ENCODE peak calls at places on chromosomes 5 and 9, in seven cellular contexts. K, W, Z, J, I, Y and S are unnamed samples.
A peak's percentile ranks its signal among the peaks of the same experiment; 100 is the strongest.

GRCh38 chr9:14296462-14296861 is 17.5 kb downstream of the NFIB start:
- DNase-seq in K (no peak), W (no peak), Z (no peak), J (no peak), I (no peak), Y (no peak), S (no peak)

GRCh38 chr9:78982849-78983248 is 588.9 kb upstream of the TLE4 start:
- DNase-seq in K (no peak), W (no peak), Z (peak; percentile 8), J (no peak), I (no peak), Y (no peak), S (no peak)

GRCh38 chr5:59893436-59894227 is at the start of gene PDE4D:
- DNase-seq in K (peak; percentile 77), W (no peak), Z (peak; percentile 72), J (no peak), I (no peak), Y (peak; percentile 65), S (peak; percentile 18)

GRCh38 chr5:76807296-76807695 is 11.5 kb upstream of the F2RL1 start:
- DNase-seq in K (no peak), W (no peak), Z (peak; percentile 80), J (no peak), I (peak; percentile 36), Y (no peak), S (no peak)

GRCh38 chr9:31597977-31598376 is 786.5 kb upstream of the ACO1 start:
- DNase-seq in K (no peak), W (no peak), Z (peak; percentile 1), J (no peak), I (peak; percentile 18), Y (no peak), S (no peak)

GRCh38 chr5:5953641-5954040 is 424.7 kb downstream of the MED10 start:
- DNase-seq in K (no peak), W (no peak), Z (no peak), J (no peak), I (no peak), Y (no peak), S (no peak)

GRCh38 chr9:71767421-71768321 is 642 bp downstream of the CEMIP2 start:
- DNase-seq in K (peak; percentile 88), W (no peak), Z (peak; percentile 41), J (no peak), I (no peak), Y (peak; percentile 32), S (no peak)

GRCh38 chr5:112957970-112958773 is 18.4 kb upstream of the DCP2 start:
- DNase-seq in K (no peak), W (no peak), Z (peak; percentile 93), J (no peak), I (peak; percentile 65), Y (peak; percentile 55), S (peak; percentile 71)

GRCh38 chr5:88658005-88658404 is 225.0 kb downstream of the MEF2C start:
- DNase-seq in K (no peak), W (no peak), Z (no peak), J (no peak), I (no peak), Y (no peak), S (no peak)

GRCh38 chr5:11973469-11973868 is 69.2 kb upstream of the CTNND2 start:
- DNase-seq in K (no peak), W (no peak), Z (no peak), J (no peak), I (no peak), Y (no peak), S (no peak)

GRCh38 chr5:118377420-118377819 is 610.9 kb downstream of the DTWD2 start:
- DNase-seq in K (no peak), W (no peak), Z (no peak), J (no peak), I (no peak), Y (no peak), S (no peak)

GRCh38 chr5:140801494-140801841 is 611 bp downstream of the PCDHA3 start:
- DNase-seq in K (no peak), W (no peak), Z (no peak), J (no peak), I (no peak), Y (no peak), S (no peak)

GRCh38 chr5:140795259-140795641 is 598 bp downstream of the PCDHA2 start:
- DNase-seq in K (no peak), W (no peak), Z (no peak), J (no peak), I (no peak), Y (no peak), S (no peak)

GRCh38 chr5:140796718-140797095 is 2.1 kb downstream of the PCDHA2 start:
- DNase-seq in K (no peak), W (no peak), Z (no peak), J (no peak), I (no peak), Y (no peak), S (no peak)

GRCh38 chr5:140802781-140803271 is 2.0 kb downstream of the PCDHA3 start:
- DNase-seq in K (no peak), W (no peak), Z (no peak), J (no peak), I (no peak), Y (no peak), S (no peak)

DNA sequence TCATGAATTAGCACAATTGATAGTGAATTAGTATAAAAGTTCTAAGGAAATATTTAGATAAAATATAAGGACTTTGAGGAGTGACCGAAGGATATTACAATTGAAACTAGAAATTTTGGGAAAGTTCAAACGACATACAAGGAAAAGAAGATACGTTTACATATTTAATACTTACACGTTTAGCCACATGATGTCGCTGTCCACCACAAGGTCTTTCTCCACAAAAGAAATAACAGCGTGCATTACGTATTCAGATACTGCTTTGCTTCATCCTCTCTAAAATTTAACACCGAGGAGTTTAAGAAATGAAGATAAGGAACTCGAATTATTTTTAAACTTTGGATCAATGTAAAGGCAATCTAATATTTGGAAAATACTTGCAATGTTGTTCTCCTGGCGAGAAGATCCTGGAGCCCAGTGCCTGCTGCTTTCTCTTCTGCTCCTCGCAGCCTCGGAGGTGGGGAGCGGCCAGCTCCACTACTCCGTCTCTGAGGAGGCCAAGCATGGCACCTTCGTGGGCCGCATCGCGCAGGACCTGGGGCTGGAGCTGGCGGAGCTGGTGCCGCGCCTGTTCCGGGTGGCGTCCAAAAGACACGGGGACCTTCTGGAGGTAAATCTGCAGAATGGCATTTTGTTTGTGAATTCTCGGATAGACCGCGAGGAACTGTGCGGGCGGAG is at the start of gene PCDHA3:
- DNase-seq in K (no peak), W (no peak), Z (peak; percentile 40), J (peak; percentile 8), I (peak; percentile 9), Y (no peak), S (no peak)
- TF ChIP-seq CTCF in K (no peak), W (no peak), Z (peak; percentile 18), J (peak; percentile 67), I (peak; percentile 35), Y (no peak), S (peak; percentile 21)

DNA sequence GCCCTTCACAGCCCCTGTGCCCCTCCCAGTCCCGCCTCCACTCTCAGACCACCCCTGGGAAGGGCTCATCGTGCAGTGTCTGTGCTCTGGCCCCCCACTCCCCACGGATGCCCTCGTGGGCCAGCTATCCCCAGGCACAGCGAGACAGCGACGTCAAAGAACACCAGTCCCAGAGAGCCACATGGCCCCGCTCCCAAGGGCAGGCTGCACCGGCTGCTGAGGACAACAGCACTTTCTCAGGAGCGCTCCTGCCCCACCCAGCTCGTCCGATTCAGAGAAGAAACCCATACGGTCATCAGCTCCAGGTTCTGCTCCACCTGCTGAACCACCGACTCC is 4.8 kb upstream of the SNAPC4 start:
- DNase-seq in K (peak; percentile 75), W (no peak), Z (no peak), J (no peak), I (no peak), Y (no peak), S (no peak)
- H3K36me3 ChIP-seq in K (peaks cover 38% of the 10 kb centered on the region), W (peaks cover 18% of the 10 kb centered on the region), Z (peaks cover 18% of the 10 kb centered on the region), J (peaks cover 74% of the 10 kb centered on the region), I (peaks cover 11% of the 10 kb centered on the region), Y (no peaks in the 10 kb centered on the region), S (no peaks in the 10 kb centered on the region)

DNA sequence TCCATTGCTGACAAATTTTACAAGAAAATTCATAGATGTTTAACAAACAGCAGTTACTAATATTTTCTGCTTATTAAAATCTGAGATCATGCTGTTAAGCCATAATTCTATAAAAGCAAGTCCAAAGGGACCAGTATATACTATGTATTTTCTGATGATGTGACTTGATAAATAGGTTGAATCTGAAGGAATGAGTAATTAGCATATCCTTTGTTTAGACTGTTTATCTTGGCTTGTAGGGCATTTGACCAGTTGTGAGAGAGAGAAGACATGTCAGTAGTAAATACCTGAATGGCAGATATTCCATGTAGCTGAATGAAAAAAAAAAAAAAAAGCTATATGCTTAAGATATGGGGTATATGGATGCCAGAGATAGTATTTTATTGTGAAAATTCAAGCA is 14.6 kb downstream of the CPEB4 start:
- DNase-seq in K (no peak), W (no peak), Z (no peak), J (no peak), I (no peak), Y (no peak), S (no peak)
- H3K27ac ChIP-seq in K (no peak overlapping the region), W (no peak overlapping the region), Z (peak overlapping the region; percentile 72), J (peak overlapping the region; percentile 57), I (no peak overlapping the region), Y (peak overlapping the region; percentile 38), S (no peak overlapping the region)

GRCh38 chr5:33166522-33166921 is 274.2 kb upstream of the TARS1 start:
- DNase-seq in K (no peak), W (no peak), Z (no peak), J (peak; percentile 29), I (no peak), Y (no peak), S (no peak)
- TF ChIP-seq CTCF in K (no peak), W (no peak), Z (no peak), J (peak; percentile 64), I (no peak), Y (no peak), S (no peak)

GRCh38 chr5:179568731-179569130 is 18.4 kb downstream of the RUFY1 start:
- DNase-seq in K (peak; percentile 9), W (no peak), Z (peak; percentile 25), J (no peak), I (no peak), Y (no peak), S (no peak)
- H3K36me3 ChIP-seq in K (peaks cover 75% of the 10 kb centered on the region), W (peaks cover 21% of the 10 kb centered on the region), Z (peaks cover 37% of the 10 kb centered on the region), J (peaks cover 89% of the 10 kb centered on the region), I (peaks cover 9% of the 10 kb centered on the region), Y (no peaks in the 10 kb centered on the region), S (peaks cover 3% of the 10 kb centered on the region)

GRCh38 chr9:117720555-117720954 is 16.4 kb downstream of the TLR4 start:
- DNase-seq in K (no peak), W (no peak), Z (no peak), J (no peak), I (no peak), Y (no peak), S (no peak)
- H3K27ac ChIP-seq in K (no peak overlapping the region), W (no peak overlapping the region), Z (no peak overlapping the region), J (no peak overlapping the region), I (no peak overlapping the region), Y (no peak overlapping the region), S (no peak overlapping the region)